ENCODE peak calls at places on chromosomes 5 and 9, in six cellular contexts. One of them, this sample, is unnamed.

GRCh38 chr9:79054500-79054899 is 517.3 kb upstream of the TLE4 start:
- DNase-seq in SK-N-SH: no peak
- DNase-seq in adipocyte: no peak
- DNase-seq in GDM1: no peak
- DNase-seq in WERI-Rb-1: peak; percentile 14
- DNase-seq in Right ventricle myocardium superior: no peak
- DNase-seq in this sample: no peak

GRCh38 chr5:87844866-87845265 is 423.8 kb downstream of the TMEM161B start:
- DNase-seq in Right ventricle myocardium superior: no peak
- DNase-seq in adipocyte: no peak
- DNase-seq in WERI-Rb-1: no peak
- DNase-seq in SK-N-SH: no peak
- DNase-seq in GDM1: no peak
- DNase-seq in this sample: no peak

GRCh38 chr5:1936413-1936812 is 53.7 kb upstream of the IRX4 start:
- DNase-seq in GDM1: no peak
- DNase-seq in WERI-Rb-1: no peak
- DNase-seq in Right ventricle myocardium superior: no peak
- DNase-seq in adipocyte: no peak
- DNase-seq in SK-N-SH: no peak
- DNase-seq in this sample: no peak

GRCh38 chr5:167802755-167803431 is 488.6 kb upstream of the WWC1 start:
- DNase-seq in GDM1: no peak
- DNase-seq in WERI-Rb-1: no peak
- DNase-seq in adipocyte: no peak
- DNase-seq in Right ventricle myocardium superior: no peak
- DNase-seq in SK-N-SH: no peak
- DNase-seq in this sample: no peak

GRCh38 chr5:850511-851006 is at the start of gene ZDHHC11:
- DNase-seq in SK-N-SH: peak; percentile 89
- DNase-seq in GDM1: no peak
- DNase-seq in WERI-Rb-1: no peak
- DNase-seq in Right ventricle myocardium superior: peak; percentile 85
- DNase-seq in adipocyte: no peak
- DNase-seq in this sample: no peak

GRCh38 chr9:106921341-106921899 is 58.5 kb downstream of the ZNF462 start:
- DNase-seq in GDM1: no peak
- DNase-seq in adipocyte: peak; percentile 37
- DNase-seq in SK-N-SH: peak; percentile 67
- DNase-seq in WERI-Rb-1: peak; percentile 61
- DNase-seq in Right ventricle myocardium superior: no peak
- DNase-seq in this sample: no peak

GRCh38 chr5:94254214-94254613 is 364.2 kb downstream of the KIAA0825 start:
- DNase-seq in Right ventricle myocardium superior: no peak
- DNase-seq in SK-N-SH: no peak
- DNase-seq in adipocyte: no peak
- DNase-seq in WERI-Rb-1: no peak
- DNase-seq in GDM1: no peak
- DNase-seq in this sample: no peak

GRCh38 chr5:158727108-158727507 is 372.6 kb downstream of the EBF1 start:
- DNase-seq in SK-N-SH: no peak
- DNase-seq in adipocyte: no peak
- DNase-seq in GDM1: no peak
- DNase-seq in Right ventricle myocardium superior: no peak
- DNase-seq in WERI-Rb-1: no peak
- DNase-seq in this sample: no peak

GRCh38 chr9:130327781-130328348 is 62.3 kb downstream of the HMCN2 start:
- DNase-seq in GDM1: no peak
- DNase-seq in adipocyte: peak; percentile 24
- DNase-seq in WERI-Rb-1: peak; percentile 43
- DNase-seq in SK-N-SH: peak; percentile 87
- DNase-seq in Right ventricle myocardium superior: peak; percentile 67
- DNase-seq in this sample: no peak

GRCh38 chr9:84513981-84514380 is 155.5 kb upstream of the NTRK2 start:
- DNase-seq in Right ventricle myocardium superior: no peak
- DNase-seq in WERI-Rb-1: no peak
- DNase-seq in adipocyte: no peak
- DNase-seq in SK-N-SH: no peak
- DNase-seq in GDM1: no peak
- DNase-seq in this sample: no peak

GRCh38 chr5:124289122-124289521 is 457.3 kb downstream of the ZNF608 start:
- DNase-seq in WERI-Rb-1: no peak
- DNase-seq in SK-N-SH: peak; percentile 17
- DNase-seq in Right ventricle myocardium superior: peak; percentile 72
- DNase-seq in adipocyte: no peak
- DNase-seq in GDM1: no peak
- DNase-seq in this sample: no peak

GRCh38 chr9:126147620-126148522 is 178.8 kb upstream of the MVB12B start:
- DNase-seq in WERI-Rb-1: no peak
- DNase-seq in GDM1: no peak
- DNase-seq in Right ventricle myocardium superior: no peak
- DNase-seq in adipocyte: no peak
- DNase-seq in SK-N-SH: peak; percentile 26
- DNase-seq in this sample: no peak

GRCh38 chr5:19608434-19608833 is 379.6 kb downstream of the CDH18 start:
- DNase-seq in SK-N-SH: peak; percentile 1
- DNase-seq in GDM1: no peak
- DNase-seq in WERI-Rb-1: no peak
- DNase-seq in adipocyte: peak; percentile 48
- DNase-seq in Right ventricle myocardium superior: no peak
- DNase-seq in this sample: no peak

GRCh38 chr9:117535439-117535838 is 120.6 kb upstream of the ASTN2 start:
- DNase-seq in adipocyte: no peak
- DNase-seq in SK-N-SH: no peak
- DNase-seq in WERI-Rb-1: peak; percentile 58
- DNase-seq in Right ventricle myocardium superior: no peak
- DNase-seq in GDM1: no peak
- DNase-seq in this sample: no peak

GRCh38 chr5:149452665-149453617 is 73.8 kb upstream of the IL17B start:
- DNase-seq in WERI-Rb-1: no peak
- DNase-seq in SK-N-SH: no peak
- DNase-seq in GDM1: no peak
- DNase-seq in Right ventricle myocardium superior: peak; percentile 78
- DNase-seq in adipocyte: peak; percentile 96
- DNase-seq in this sample: no peak